ENCODE peak calls at places on chromosomes 6 and 20, in six cellular contexts. C is type B pancreatic cell, A is progenitor cell of endocrine pancreas, E is tibial nerve, O is Caco-2, P is GM13977. J is an unnamed sample.

GRCh38 chr6:35411066-35411465 is 41.1 kb upstream of the FANCE start:
- DNase-seq in C (no peak), A (no peak), E (no peak), O (no peak), P (no peak), J (no peak)

GRCh38 chr20:25310268-25310920 is 62.5 kb downstream of the PYGB start:
- DNase-seq in C (no peak), A (no peak), E (peak), O (peak), P (peak), J (no peak)

GRCh38 chr20:18504479-18505060 is 3.2 kb upstream of the SEC23B start:
- DNase-seq in C (no peak), A (no peak), E (no peak), O (no peak), P (no peak), J (no peak)

GRCh38 chr6:142395768-142396231 is 94.0 kb downstream of the ADGRG6 start:
- DNase-seq in C (no peak), A (no peak), E (no peak), O (no peak), P (peak), J (no peak)

GRCh38 chr6:34391711-34392496 is 565 bp downstream of the NUDT3 start:
- DNase-seq in C (peak), A (peak), E (no peak), O (peak), P (peak), J (peak)

GRCh38 chr6:41469156-41469950 is 76.8 kb upstream of the FOXP4 start:
- DNase-seq in C (no peak), A (no peak), E (no peak), O (no peak), P (no peak), J (no peak)

GRCh38 chr20:13205402-13205801 is 15.7 kb upstream of the ISM1 start:
- DNase-seq in C (no peak), A (no peak), E (no peak), O (no peak), P (no peak), J (no peak)

GRCh38 chr6:43275782-43276179 is 22.3 kb upstream of the SLC22A7 start:
- DNase-seq in C (no peak), A (no peak), E (no peak), O (no peak), P (peak), J (no peak)

GRCh38 chr6:131372535-131372934 is 200.5 kb upstream of the ARG1 start:
- DNase-seq in C (no peak), A (no peak), E (no peak), O (no peak), P (no peak), J (no peak)

GRCh38 chr6:150417899-150418824 is 49.4 kb downstream of the IYD start:
- DNase-seq in C (no peak), A (no peak), E (peak), O (no peak), P (peak), J (no peak)

GRCh38 chr20:57795347-57795697 is 85.5 kb upstream of the PMEPA1 start:
- DNase-seq in C (no peak), A (no peak), E (no peak), O (peak), P (no peak), J (no peak)

GRCh38 chr20:9442858-9443257 is 71.5 kb upstream of the LAMP5 start:
- DNase-seq in C (no peak), A (no peak), E (no peak), O (no peak), P (peak), J (no peak)

GRCh38 chr6:39733704-39734103 is 8.5 kb upstream of the KIF6 start:
- DNase-seq in C (no peak), A (no peak), E (no peak), O (no peak), P (no peak), J (no peak)

GRCh38 chr6:109944448-109944847 is 33.7 kb upstream of the GPR6 start:
- DNase-seq in C (no peak), A (no peak), E (no peak), O (no peak), P (no peak), J (no peak)

GRCh38 chr20:51350941-51351631 is 191.4 kb downstream of the NFATC2 start:
- DNase-seq in C (no peak), A (no peak), E (no peak), O (no peak), P (no peak), J (no peak)

GRCh38 chr6:11096109-11096508 is 2.5 kb downstream of the SMIM13 start:
- DNase-seq in C (no peak), A (no peak), E (no peak), O (peak), P (no peak), J (no peak)

GRCh38 chr6:163332575-163332974 is 81.9 kb upstream of the QKI start:
- DNase-seq in C (no peak), A (no peak), E (no peak), O (no peak), P (no peak), J (no peak)

GRCh38 chr6:107655245-107655644 is 165.3 kb downstream of the SOBP start:
- DNase-seq in C (no peak), A (no peak), E (no peak), O (no peak), P (peak), J (no peak)

GRCh38 chr6:163231356-163232014 is 183.0 kb upstream of the QKI start:
- DNase-seq in C (no peak), A (no peak), E (no peak), O (no peak), P (no peak), J (no peak)

GRCh38 chr20:53706511-53707031 is 112.9 kb upstream of the ZNF217 start:
- DNase-seq in C (no peak), A (no peak), E (no peak), O (no peak), P (peak), J (no peak)

GRCh38 chr6:41560440-41561192 is 14.4 kb downstream of the FOXP4 start:
- DNase-seq in C (no peak), A (no peak), E (no peak), O (no peak), P (peak), J (no peak)

GRCh38 chr6:98775205-98775604 is 59.2 kb upstream of the POU3F2 start:
- DNase-seq in C (no peak), A (no peak), E (no peak), O (no peak), P (no peak), J (no peak)

GRCh38 chr6:124993327-124993726 is 31.1 kb downstream of the RNF217 start:
- DNase-seq in C (no peak), A (no peak), E (no peak), O (no peak), P (no peak), J (no peak)

GRCh38 chr20:18388860-18389259 is 78.0 kb downstream of the DZANK1 start:
- DNase-seq in C (no peak), A (no peak), E (no peak), O (peak), P (no peak), J (no peak)

GRCh38 chr6:165439928-165440554 is 130.6 kb upstream of the C6orf118 start:
- DNase-seq in C (no peak), A (no peak), E (no peak), O (no peak), P (no peak), J (no peak)

GRCh38 chr20:35523298-35523888 is 6.1 kb downstream of the C20orf173 start:
- DNase-seq in C (no peak), A (no peak), E (peak), O (no peak), P (peak), J (peak)
- TF ChIP-seq CTCF in C (peak), A (peak), E (peak), O (peak), P (peak), J (peak)

DNA sequence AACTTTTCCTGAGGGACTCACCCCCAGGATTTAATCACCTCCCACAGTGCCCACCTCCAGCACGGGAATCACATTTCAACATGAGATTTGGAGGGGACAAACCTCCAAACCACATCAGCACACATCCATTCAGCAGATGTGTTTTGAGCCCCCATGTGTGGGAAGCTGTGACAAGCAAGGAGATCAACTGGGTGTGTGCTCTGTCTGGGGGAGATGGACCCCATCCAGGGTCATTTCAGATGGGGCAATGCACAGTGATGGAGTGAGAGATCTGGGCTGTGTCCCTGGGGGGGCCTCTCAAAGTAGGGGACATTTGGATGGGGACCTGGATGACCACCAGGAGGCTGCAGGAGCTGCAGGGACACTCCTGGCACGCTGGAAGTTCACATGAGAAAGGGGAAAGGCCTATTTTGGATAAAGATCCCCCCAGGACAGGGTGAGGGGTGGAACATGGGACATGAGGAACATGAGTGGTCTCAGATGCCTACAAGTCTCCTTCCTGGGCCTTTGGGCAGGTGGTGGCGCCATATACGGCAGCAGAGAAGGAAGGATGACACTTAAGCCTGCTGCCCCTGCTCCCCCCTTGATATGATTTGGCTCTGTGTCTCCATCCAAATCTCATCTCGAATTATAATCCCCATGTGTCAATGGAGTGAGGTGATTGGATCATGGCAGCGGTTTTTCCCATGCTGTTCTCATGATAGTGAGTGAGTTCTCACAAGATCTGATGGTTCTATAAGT is 49.6 kb downstream of the SLC2A10 start:
- DNase-seq in C (no peak), A (no peak), E (no peak), O (no peak), P (no peak), J (no peak)
- TF ChIP-seq CTCF in C (peak), A (no peak), E (no peak), O (no peak), P (no peak), J (no peak)

GRCh38 chr6:80744213-80744612 is 637.7 kb downstream of the BCKDHB start:
- DNase-seq in C (no peak), A (no peak), E (no peak), O (no peak), P (no peak), J (no peak)

DNA sequence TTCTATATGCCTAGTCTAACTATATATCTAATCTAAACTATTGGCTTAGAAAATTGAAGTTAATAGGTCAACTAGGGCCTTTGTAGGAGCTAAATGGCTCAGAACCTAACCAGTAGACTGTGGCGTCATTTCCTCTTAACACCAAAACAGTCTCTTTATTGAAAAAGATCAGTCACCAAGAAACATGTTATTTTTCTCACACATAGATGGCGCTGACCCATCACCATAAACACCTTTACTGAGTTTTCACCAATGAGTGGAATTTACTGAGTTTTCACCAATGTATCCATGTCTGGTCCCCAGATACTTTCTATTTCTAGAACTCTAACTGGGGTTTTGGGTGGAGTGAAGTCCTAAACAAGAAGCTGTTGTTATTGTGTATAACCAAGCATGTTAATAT is 636.0 kb downstream of the BCKDHB start:
- DNase-seq in C (no peak), A (no peak), E (no peak), O (no peak), P (no peak), J (no peak)
- TF ChIP-seq CTCF in C (peak), A (peak), E (no peak), O (peak), P (peak), J (peak)

DNA sequence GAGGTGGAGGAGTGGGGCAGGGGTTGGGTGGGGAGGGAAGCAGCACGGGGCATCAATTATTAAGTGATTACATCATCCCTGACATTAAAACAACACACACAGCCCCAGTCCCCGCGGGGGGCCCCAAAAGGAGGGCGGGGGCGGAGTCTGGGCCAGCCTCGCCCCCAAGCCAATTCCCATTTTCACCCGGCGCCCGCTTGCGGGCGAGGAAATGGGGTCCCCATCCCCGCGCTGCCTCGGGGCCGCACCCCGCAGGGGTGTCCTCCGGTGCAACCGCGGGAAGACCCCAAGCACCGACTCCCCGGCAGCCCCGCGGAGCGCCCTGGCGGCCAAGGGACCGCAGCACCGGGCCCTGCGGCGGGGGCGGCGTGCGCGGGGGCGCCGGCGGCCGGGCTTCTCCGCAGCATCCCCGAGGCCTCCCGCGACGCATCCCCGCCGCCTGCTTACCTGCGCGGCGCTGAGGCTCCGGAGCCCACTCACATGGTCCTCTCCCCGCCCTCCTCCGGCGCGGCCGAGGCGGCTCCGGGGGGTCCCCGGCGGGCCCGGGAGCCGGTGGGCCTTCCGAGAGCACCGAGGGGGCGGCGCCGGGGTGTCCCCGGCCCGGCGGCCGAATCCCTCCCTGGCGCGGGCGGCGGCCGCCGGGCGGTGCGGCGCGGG is 603 bp downstream of the FYN start:
- DNase-seq in C (peak), A (peak), E (peak), O (no peak), P (peak), J (peak)
- TF ChIP-seq CTCF in C (peak), A (no peak), E (no peak), O (no peak), P (no peak), J (no peak)

DNA sequence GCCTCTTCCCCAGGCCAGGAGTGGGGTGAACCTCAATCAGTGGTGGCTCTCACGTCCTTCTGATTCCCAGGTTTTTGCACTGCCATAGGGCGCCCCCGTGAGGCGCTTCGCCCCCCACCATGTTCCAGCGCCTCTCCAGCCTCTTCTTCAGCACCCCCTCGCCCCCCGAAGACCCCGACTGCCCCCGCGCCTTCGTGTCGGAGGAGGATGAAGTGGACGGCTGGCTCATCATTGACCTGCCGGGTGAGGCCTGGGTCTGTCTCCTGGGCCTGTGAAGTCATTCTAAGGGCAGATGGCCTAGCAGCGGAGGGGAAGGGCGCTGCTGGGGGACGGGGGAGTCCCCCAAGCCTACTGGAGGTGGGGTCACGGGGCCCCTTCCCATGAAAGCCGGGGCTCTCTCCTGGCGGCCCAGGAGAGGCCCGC is 4.5 kb downstream of the TP53INP2 start:
- DNase-seq in C (peak), A (peak), E (peak), O (peak), P (peak), J (peak)
- TF ChIP-seq CTCF in C (peak), A (peak), E (peak), O (peak), P (peak), J (peak)

GRCh38 chr20:38894091-38894847 is 31.9 kb upstream of the FAM83D start:
- DNase-seq in C (no peak), A (no peak), E (no peak), O (no peak), P (no peak), J (no peak)
- TF ChIP-seq CTCF in C (peak), A (peak), E (no peak), O (no peak), P (no peak), J (peak)

DNA sequence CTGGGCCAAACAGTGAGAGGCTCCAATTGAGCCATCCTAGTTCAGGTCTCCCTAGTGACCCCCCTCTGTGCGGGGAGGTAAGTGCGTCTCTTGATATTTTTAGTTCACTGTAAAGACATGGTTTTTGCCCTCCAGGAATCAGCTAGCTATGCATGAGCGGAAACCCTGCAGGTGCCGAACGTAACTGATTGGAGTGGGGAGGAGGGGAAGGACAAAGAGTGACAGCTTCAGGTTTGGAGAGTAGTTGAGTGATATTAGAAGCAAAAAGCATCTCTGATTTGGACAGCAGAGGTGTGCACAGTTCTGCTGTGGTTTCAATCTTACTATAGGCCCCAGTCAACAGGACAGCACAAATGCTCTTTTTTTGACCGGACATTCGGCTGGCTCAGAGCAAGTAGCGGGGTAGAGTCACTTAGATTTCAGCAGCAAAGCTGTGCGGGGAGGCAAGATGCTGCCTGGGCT is 31.8 kb downstream of the TBC1D7 start:
- DNase-seq in C (no peak), A (no peak), E (no peak), O (no peak), P (no peak), J (no peak)
- TF ChIP-seq CTCF in C (no peak), A (no peak), E (no peak), O (no peak), P (no peak), J (no peak)

J was measured in neural crest cell.